ENCODE peak calls at places on chromosomes 6 and 20, in five cellular contexts. C is PC-3, T is heart left ventricle, B is OCI-LY7, N is foreskin fibroblast. G is an unnamed sample.

GRCh38 chr6:80477591-80478370 is 371.3 kb downstream of the BCKDHB start:
- DNase-seq in T (no peak), C (no peak), N (no peak), B (no peak), G (peak)

GRCh38 chr20:64176548-64177419 is 12.5 kb downstream of the MYT1 start:
- DNase-seq in C (no peak), B (peak), N (no peak), T (no peak), G (no peak)

GRCh38 chr20:31662372-31662854 is 24.7 kb downstream of the COX4I2 start:
- DNase-seq in T (no peak), C (no peak), N (no peak), B (no peak), G (no peak)

GRCh38 chr6:28940294-28940858 is 16.6 kb upstream of the TRIM27 start:
- DNase-seq in C (peak), B (no peak), T (no peak), N (no peak), G (no peak)

GRCh38 chr6:150079604-150080003 is 10.7 kb upstream of the ULBP3 start:
- DNase-seq in T (no peak), N (no peak), B (peak), C (peak), G (peak)

GRCh38 chr6:141290871-141291270 is 841.9 kb upstream of the GJE1 start:
- DNase-seq in N (peak), B (no peak), C (peak), T (no peak), G (no peak)

GRCh38 chr6:1190361-1190760 is 121.5 kb upstream of the FOXQ1 start:
- DNase-seq in T (no peak), N (peak), B (no peak), C (peak), G (peak)

GRCh38 chr6:115934145-115934544 is 126.5 kb downstream of the FRK start:
- DNase-seq in N (no peak), C (no peak), B (no peak), T (no peak), G (no peak)

GRCh38 chr6:12958052-12958706 is 241.6 kb downstream of the PHACTR1 start:
- DNase-seq in C (no peak), B (no peak), T (no peak), N (no peak), G (peak)

GRCh38 chr6:32752580-32752979 is 10.8 kb downstream of the HLA-DQB2 start:
- DNase-seq in N (no peak), B (no peak), C (peak), T (no peak), G (no peak)

GRCh38 chr6:33781105-33781975 is 7.6 kb downstream of the LEMD2 start:
- DNase-seq in N (peak), C (peak), B (no peak), T (no peak), G (peak)

GRCh38 chr6:2632368-2632767 is 118.4 kb downstream of the MYLK4 start:
- DNase-seq in B (no peak), N (no peak), C (no peak), T (peak), G (peak)

GRCh38 chr6:42929928-42930360 is 664 bp downstream of the CNPY3 start:
- DNase-seq in B (peak), N (peak), C (peak), T (peak), G (peak)

GRCh38 chr6:30640481-30640880 is 6.5 kb upstream of the C6orf136 start:
- DNase-seq in C (peak), T (no peak), N (no peak), B (no peak), G (no peak)

GRCh38 chr20:57658447-57659130 is 38.4 kb upstream of the ZBP1 start:
- DNase-seq in T (peak), N (no peak), B (no peak), C (no peak), G (no peak)

GRCh38 chr6:121817141-121817540 is 381.7 kb downstream of the GJA1 start:
- DNase-seq in C (no peak), B (no peak), N (peak), T (no peak), G (no peak)

GRCh38 chr20:1390552-1391403 is 2.1 kb downstream of the FKBP1A start:
- DNase-seq in N (no peak), C (no peak), B (no peak), T (no peak), G (no peak)

GRCh38 chr20:24437322-24438090 is 31.9 kb upstream of the SYNDIG1 start:
- DNase-seq in N (no peak), B (no peak), T (no peak), C (no peak), G (no peak)

GRCh38 chr20:36252511-36252910 is 16.2 kb downstream of the AAR2 start:
- DNase-seq in C (no peak), N (no peak), T (no peak), B (no peak), G (no peak)

GRCh38 chr20:35311409-35311808 is 19.2 kb upstream of the FAM83C start:
- DNase-seq in T (no peak), B (no peak), N (peak), C (peak), G (peak)

GRCh38 chr6:56849876-56850275 is 105.0 kb upstream of the BEND6 start:
- DNase-seq in T (no peak), N (peak), C (no peak), B (no peak), G (peak)

GRCh38 chr6:121828567-121828966 is 393.1 kb downstream of the GJA1 start:
- DNase-seq in T (no peak), B (no peak), N (no peak), C (no peak), G (no peak)

GRCh38 chr6:56842602-56843475 is 112.1 kb upstream of the BEND6 start:
- DNase-seq in C (peak), N (no peak), T (peak), B (no peak), G (peak)

GRCh38 chr20:62977613-62978558 is 25.4 kb downstream of the SLC17A9 start:
- DNase-seq in B (peak), T (no peak), C (peak), N (no peak), G (no peak)

GRCh38 chr6:14897836-14898235 is 348.0 kb upstream of the JARID2 start:
- DNase-seq in T (no peak), C (no peak), N (no peak), B (no peak), G (no peak)

DNA sequence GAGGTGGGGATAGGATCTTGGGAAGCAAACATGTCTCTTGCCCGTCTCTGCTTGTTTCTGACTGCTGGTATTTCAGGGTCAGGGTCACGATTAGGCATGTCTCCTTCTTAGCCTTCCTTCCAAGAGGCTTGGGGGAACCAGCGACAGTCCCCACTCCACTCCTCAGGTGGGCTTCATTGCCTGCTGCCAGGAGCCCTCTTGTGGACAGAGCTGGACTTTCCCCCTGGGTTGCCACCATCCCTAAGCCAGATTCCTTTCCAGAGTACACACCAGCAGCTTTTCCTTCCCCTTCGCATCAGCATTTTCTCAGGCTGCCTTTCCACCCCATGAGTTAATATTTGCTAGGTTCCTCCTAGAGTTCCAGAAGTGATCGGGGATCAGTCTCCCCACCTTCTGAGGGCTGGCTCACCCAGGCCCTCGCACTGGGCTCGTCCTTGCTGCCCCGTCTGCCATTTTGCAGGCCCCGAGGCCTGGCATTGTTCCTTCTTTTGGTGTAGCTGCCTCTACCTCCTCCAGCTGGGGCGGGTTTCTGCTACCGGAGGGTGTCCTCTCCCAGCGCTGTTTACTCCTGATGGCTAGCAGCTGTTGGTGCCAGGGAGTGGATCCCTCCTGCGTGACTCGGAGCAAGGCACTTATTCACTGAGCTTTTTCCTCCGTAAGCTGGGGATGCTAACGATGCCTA is 8.8 kb upstream of the C20orf144 start:
- DNase-seq in N (peak), B (peak), T (no peak), C (peak), G (peak)
- H3K4me3 ChIP-seq in N (peak), B (no peak), T (peak), C (no peak), G (no peak)

DNA sequence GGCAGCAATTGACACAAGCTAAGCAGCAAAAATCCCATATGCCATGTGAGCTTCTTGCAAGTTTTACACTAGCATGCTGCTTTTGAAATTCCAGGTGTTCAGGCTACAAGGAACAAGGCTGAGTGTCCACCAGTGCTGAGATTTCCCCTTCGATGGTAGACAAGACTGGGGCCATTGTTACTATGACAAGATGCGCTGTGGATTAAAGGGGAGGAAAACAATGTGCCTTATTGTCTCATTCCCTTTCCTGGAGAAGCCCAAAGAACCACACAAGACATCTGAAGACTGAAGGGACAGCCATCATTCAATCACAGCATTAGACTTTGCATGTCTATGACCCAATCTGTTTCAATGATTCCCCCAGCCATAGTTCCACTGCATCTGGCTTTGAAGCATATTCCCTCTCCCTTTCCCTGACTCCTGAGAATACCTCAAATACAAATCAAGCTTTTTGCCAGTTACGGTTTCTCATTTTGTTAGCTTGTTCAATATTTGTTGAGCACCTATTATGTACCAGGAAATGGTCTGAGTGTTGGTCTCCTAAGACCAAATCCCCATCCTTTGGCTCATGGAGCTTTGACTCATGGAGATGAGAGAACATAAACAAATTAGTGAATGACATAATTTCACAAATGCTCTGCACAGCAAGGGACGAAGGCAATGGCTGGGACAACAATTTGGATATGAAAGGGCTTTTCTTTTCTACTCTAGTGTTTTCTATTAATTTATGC is 23.4 kb upstream of the SCGN start:
- DNase-seq in C (no peak), T (no peak), B (no peak), N (no peak), G (no peak)
- TF ChIP-seq CTCF in C (no peak), T (no peak), B (no peak), N (no peak), G (no peak)

GRCh38 chr6:39048481-39049399 is at the start of gene GLP1R:
- DNase-seq in B (no peak), C (no peak), N (no peak), T (no peak), G (no peak)
- H3K4me3 ChIP-seq in B (no peak), C (no peak), N (no peak), T (peak), G (no peak)

DNA sequence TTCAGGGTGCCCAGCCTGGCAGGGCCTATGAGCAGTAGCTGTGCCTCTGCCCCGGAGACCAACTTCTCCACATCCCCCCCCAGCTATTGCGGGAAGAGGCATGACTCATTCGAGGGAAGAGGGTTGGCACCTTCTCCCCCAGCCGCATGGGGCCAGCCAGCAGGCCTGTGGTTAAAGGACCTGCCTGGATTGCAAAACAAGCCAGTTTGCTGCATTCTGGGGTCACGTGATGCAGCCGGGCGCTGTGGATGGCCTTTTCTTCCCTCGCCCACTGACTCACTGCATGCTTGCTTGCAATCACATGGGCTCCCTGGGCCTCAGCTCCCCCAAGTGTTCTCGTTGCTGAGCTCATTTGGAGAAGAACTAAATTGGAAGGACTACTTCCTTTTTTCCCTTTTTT is 182.5 kb downstream of the MAFB start:
- DNase-seq in T (peak), C (peak), B (no peak), N (peak), G (peak)
- TF ChIP-seq CTCF in T (no peak), C (no peak), B (no peak), N (no peak), G (peak)

G was measured in astrocyte of the spinal cord.